ENCODE peak calls at places on chromosomes 13 and 19, in four cellular contexts. W is nucleus accumbens, K is NCI-H2227 treated with DMSO at 0.1 percent for 48 hours, E is mesenteric fat pad. Q is an unnamed sample.

GRCh38 chr19:497476-497860 is 1.2 kb downstream of the MADCAM1 start:
- DNase-seq in W (no peak), K (no peak), E (no peak), Q (no peak)

GRCh38 chr13:112734696-112735547 is 45.1 kb downstream of the ATP11A start:
- DNase-seq in W (no peak), E (no peak), K (no peak), Q (no peak)

GRCh38 chr19:16627194-16627927 is 643 bp downstream of the MED26 start:
- DNase-seq in E (no peak), W (no peak), K (no peak), Q (peak; percentile 32)

GRCh38 chr19:1130801-1131717 is 27.3 kb downstream of the GPX4 start:
- DNase-seq in W (no peak), K (no peak), E (no peak), Q (no peak)

GRCh38 chr13:97262058-97262457 is 39.9 kb downstream of the MBNL2 start:
- DNase-seq in E (no peak), K (no peak), W (no peak), Q (no peak)

GRCh38 chr19:41995959-41996797 is 2.1 kb upstream of the ATP1A3 start:
- DNase-seq in K (peak; percentile 98), W (peak; percentile 44), E (no peak), Q (no peak)

GRCh38 chr19:41993612-41994483 is at the start of gene ATP1A3:
- DNase-seq in E (no peak), W (no peak), K (peak; percentile 96), Q (peak; percentile 69)

GRCh38 chr19:8441725-8442544 is 2.8 kb upstream of the HNRNPM start:
- DNase-seq in E (no peak), W (no peak), K (no peak), Q (no peak)

GRCh38 chr19:27964165-27964564 is 1248.8 kb downstream of the UQCRFS1 start:
- DNase-seq in K (no peak), E (no peak), W (no peak), Q (no peak)

GRCh38 chr13:24272452-24273161 is 36.8 kb upstream of the C1QTNF9 start:
- DNase-seq in W (no peak), K (no peak), E (no peak), Q (no peak)

GRCh38 chr19:38421856-38422255 is 4.2 kb downstream of the RASGRP4 start:
- DNase-seq in W (no peak), K (no peak), E (no peak), Q (no peak)

GRCh38 chr19:10551698-10552301 is 8.1 kb downstream of the ATG4D start:
- DNase-seq in W (no peak), E (no peak), K (no peak), Q (no peak)

GRCh38 chr13:40371531-40372125 is 294.8 kb downstream of the FOXO1 start:
- DNase-seq in K (no peak), W (no peak), E (no peak), Q (no peak)

GRCh38 chr13:42022796-42023493 is 25.5 kb upstream of the DGKH start:
- DNase-seq in K (no peak), E (no peak), W (no peak), Q (no peak)

GRCh38 chr19:15299568-15300409 is 32.5 kb downstream of the BRD4 start:
- DNase-seq in E (no peak), K (no peak), W (no peak), Q (no peak)

GRCh38 chr13:102904408-102904862 is 58.6 kb downstream of the ERCC5 start:
- DNase-seq in W (no peak), E (no peak), K (no peak), Q (no peak)

GRCh38 chr19:37654525-37654832 is 786 bp downstream of the ZFP30 start:
- DNase-seq in E (no peak), W (no peak), K (peak; percentile 90), Q (no peak)

GRCh38 chr13:91946498-91947070 is 548.2 kb downstream of the GPC5 start:
- DNase-seq in W (no peak), K (peak; percentile 24), E (no peak), Q (no peak)

GRCh38 chr19:663682-664117 is 686 bp upstream of the RNF126 start:
- DNase-seq in E (no peak), K (no peak), W (no peak), Q (no peak)

GRCh38 chr19:507286-508203 is at the start of gene TPGS1:
- DNase-seq in W (peak; percentile 63), K (peak; percentile 42), E (peak; percentile 94), Q (peak; percentile 90)